ENCODE peak calls at places on chromosome 17, in four cellular contexts. G is HepG2, X is A549, Z is IMR-90. R is an unnamed sample.

GRCh38 chr17:38898812-38899348 is 26.5 kb upstream of the LASP1NB start:
- DNase-seq in G (no peak), X (no peak), Z (no peak), R (no peak)

GRCh38 chr17:36117505-36118382 is 14.1 kb downstream of the CCL4 start:
- DNase-seq in G (no peak), X (no peak), Z (no peak), R (no peak)

GRCh38 chr17:43917348-43918025 is 10.2 kb upstream of the MPP2 start:
- DNase-seq in G (no peak), X (no peak), Z (peak), R (no peak)

GRCh38 chr17:39742856-39743436 is 5.2 kb downstream of the GRB7 start:
- DNase-seq in G (no peak), X (no peak), Z (no peak), R (no peak)

GRCh38 chr17:73386561-73386960 is 74.8 kb upstream of the CDC42EP4 start:
- DNase-seq in G (no peak), X (no peak), Z (no peak), R (no peak)

GRCh38 chr17:4389079-4389478 is 22.6 kb upstream of the UBE2G1 start:
- DNase-seq in G (no peak), X (no peak), Z (no peak), R (no peak)

GRCh38 chr17:40062347-40063033 is at the start of gene THRA:
- DNase-seq in G (no peak), X (peak), Z (peak), R (no peak)

GRCh38 chr17:79451167-79451566 is 159.7 kb downstream of the RBFOX3 start:
- DNase-seq in G (no peak), X (no peak), Z (no peak), R (no peak)

GRCh38 chr17:28899212-28899815 is 1.8 kb upstream of the FLOT2 start:
- DNase-seq in G (no peak), X (no peak), Z (no peak), R (no peak)

GRCh38 chr17:45266372-45266926 is 4.6 kb upstream of the SPATA32 start:
- DNase-seq in G (no peak), X (no peak), Z (no peak), R (no peak)

GRCh38 chr17:60353773-60354172 is 38.2 kb downstream of the USP32 start:
- DNase-seq in G (no peak), X (no peak), Z (no peak), R (no peak)

GRCh38 chr17:67615011-67615561 is 102.7 kb upstream of the NOL11 start:
- DNase-seq in G (no peak), X (no peak), Z (no peak), R (no peak)

GRCh38 chr17:45428954-45429337 is 3.7 kb downstream of the ARHGAP27 start:
- DNase-seq in G (no peak), X (no peak), Z (no peak), R (no peak)

GRCh38 chr17:61372436-61372835 is 27.2 kb upstream of the TBX2 start:
- DNase-seq in G (no peak), X (no peak), Z (no peak), R (no peak)

GRCh38 chr17:17254026-17254425 is 17.1 kb upstream of the FLCN start:
- DNase-seq in G (no peak), X (no peak), Z (peak), R (no peak)
- TF ChIP-seq CEBPB in G (no peak), X (no peak), Z (peak), R (no peak)

GRCh38 chr17:81510798-81511549 is 1.6 kb downstream of the ACTG1 start:
- DNase-seq in G (no peak), X (no peak), Z (no peak), R (no peak)
- TF ChIP-seq CEBPB in G (no peak), X (peak), Z (no peak), R (no peak)

DNA sequence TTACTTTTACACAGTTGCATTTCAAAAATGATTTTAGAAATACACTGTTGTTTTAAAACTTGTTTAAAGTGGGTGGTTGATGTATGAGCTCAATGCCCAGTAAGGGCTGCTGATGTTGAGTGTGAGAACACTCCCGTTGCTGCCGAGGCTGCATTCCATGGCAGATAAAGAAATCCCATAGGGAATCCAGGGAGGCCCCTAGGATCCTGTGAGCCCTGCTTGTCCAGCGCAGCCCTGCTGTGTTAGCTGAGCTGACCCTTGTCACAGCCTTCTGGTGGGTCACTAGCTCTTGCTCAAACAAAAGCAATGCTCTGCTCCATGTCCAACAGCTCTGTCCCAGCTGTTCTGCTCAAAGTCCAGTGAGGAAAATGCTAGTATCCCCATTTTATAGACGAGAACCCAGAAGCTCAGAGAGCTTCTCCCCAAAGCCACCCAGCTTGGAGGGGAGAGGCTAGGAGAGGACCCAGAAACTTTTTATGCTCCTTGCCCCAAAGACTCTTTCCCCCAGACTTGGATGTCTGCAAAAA is 18.6 kb upstream of the COL1A1 start:
- DNase-seq in G (peak), X (no peak), Z (peak), R (no peak)
- TF ChIP-seq CEBPB in G (peak), X (no peak), Z (no peak), R (no peak)

GRCh38 chr17:32277284-32277683 is 11.7 kb downstream of the RHBDL3 start:
- DNase-seq in G (no peak), X (no peak), Z (peak), R (no peak)

GRCh38 chr17:32274643-32275042 is 9.0 kb downstream of the RHBDL3 start:
- DNase-seq in G (no peak), X (no peak), Z (no peak), R (no peak)

GRCh38 chr17:32274101-32274500 is 8.5 kb downstream of the RHBDL3 start:
- DNase-seq in G (no peak), X (no peak), Z (no peak), R (no peak)

GRCh38 chr17:32276217-32276616 is 10.6 kb downstream of the RHBDL3 start:
- DNase-seq in G (no peak), X (no peak), Z (no peak), R (no peak)

GRCh38 chr17:32275060-32276042 is 9.7 kb downstream of the RHBDL3 start:
- DNase-seq in G (no peak), X (peak), Z (peak), R (peak)
- TF ChIP-seq CEBPB in G (no peak), X (no peak), Z (peak), R (no peak)

GRCh38 chr17:21381076-21381706 is 5.0 kb downstream of the KCNJ12 start:
- DNase-seq in G (no peak), X (no peak), Z (no peak), R (no peak)
- TF ChIP-seq CEBPB in G (no peak), X (no peak), Z (no peak), R (no peak)

GRCh38 chr17:48579738-48580543 is 1.8 kb upstream of the HOXB4 start:
- DNase-seq in G (no peak), X (no peak), Z (peak), R (no peak)
- TF ChIP-seq CEBPB in G (no peak), X (no peak), Z (no peak), R (no peak)

GRCh38 chr17:71084219-71084618 is 914.9 kb downstream of the KCNJ2 start:
- DNase-seq in G (peak), X (peak), Z (peak), R (peak)
- TF ChIP-seq CEBPB in G (no peak), X (no peak), Z (no peak), R (no peak)

GRCh38 chr17:65594585-65594940 is 33.1 kb upstream of the AXIN2 start:
- DNase-seq in G (no peak), X (no peak), Z (peak), R (no peak)
- TF ChIP-seq CEBPB in G (no peak), X (no peak), Z (no peak), R (no peak)

DNA sequence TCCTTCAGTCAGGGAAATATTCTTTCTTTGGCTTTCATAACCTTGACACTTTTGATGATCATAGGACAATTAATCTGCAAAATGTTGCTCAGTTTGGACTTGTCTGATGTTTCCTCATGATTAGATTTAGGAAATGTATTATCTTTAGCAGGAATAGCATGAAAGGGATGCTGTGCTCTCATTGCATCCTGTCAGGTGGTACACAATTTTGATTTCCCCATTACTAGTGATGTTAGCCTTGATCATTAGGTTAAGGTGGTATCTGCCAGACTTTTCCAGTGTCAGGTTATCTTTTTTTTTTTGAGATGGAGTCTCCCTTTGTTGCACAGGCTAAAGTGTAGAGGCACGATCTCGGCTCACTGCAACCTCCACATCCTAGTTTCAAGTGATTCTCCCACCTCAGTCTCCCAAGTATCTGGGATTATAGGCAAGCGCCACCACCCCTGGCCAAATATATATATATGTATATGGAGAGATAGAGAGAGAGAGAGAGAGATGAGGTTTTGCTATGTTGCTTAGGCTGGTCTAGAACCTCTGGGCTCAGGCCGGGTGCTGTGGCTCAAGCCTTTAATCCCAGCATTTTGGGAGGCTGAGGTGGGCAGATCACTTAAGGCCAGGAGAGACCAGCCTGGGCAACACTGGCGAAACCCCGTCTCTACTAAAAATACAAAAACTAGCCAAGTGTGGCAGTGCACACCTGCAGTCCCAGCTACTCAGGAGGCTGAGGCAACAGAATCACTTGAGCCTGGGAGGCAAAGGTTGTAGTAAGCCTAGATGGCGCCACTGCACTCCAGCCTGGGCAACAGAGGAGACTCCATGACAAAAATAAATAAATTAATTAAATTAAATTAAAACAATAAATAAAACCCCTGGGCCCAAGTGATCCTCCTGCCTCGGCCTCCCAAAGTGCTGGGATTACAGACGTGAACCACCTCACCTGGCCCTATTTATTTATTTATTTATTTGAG is 15.8 kb upstream of the CAVIN1 start:
- DNase-seq in G (peak), X (no peak), Z (no peak), R (no peak)
- TF ChIP-seq CEBPB in G (no peak), X (no peak), Z (no peak), R (no peak)

GRCh38 chr17:64531955-64532371 is 25.2 kb downstream of the CEP95 start:
- DNase-seq in G (no peak), X (no peak), Z (peak), R (no peak)

GRCh38 chr17:64527914-64528313 is 21.1 kb downstream of the CEP95 start:
- DNase-seq in G (no peak), X (no peak), Z (no peak), R (no peak)

GRCh38 chr17:64532409-64532808 is 25.6 kb downstream of the CEP95 start:
- DNase-seq in G (no peak), X (no peak), Z (no peak), R (no peak)

GRCh38 chr17:64533784-64534183 is 27.0 kb downstream of the CEP95 start:
- DNase-seq in G (no peak), X (no peak), Z (no peak), R (no peak)

GRCh38 chr17:64529221-64529620 is 22.4 kb downstream of the CEP95 start:
- DNase-seq in G (no peak), X (no peak), Z (no peak), R (no peak)
- TF ChIP-seq CEBPB in G (no peak), X (no peak), Z (no peak), R (no peak)